ENCODE peak calls at places on chromosomes 2 and 18, in eight cellular contexts. T is IMR-90, B is A549, D is right cardiac atrium, F is SJSA1, V is psoas muscle, L is PC-9, X is esophagus squamous epithelium. E is an unnamed sample. For H3K4me1, the result is how much of the 10 kb centered on the place peaks cover.

GRCh38 chr18:79707239-79707638 is 27.6 kb downstream of the CTDP1 start:
- DNase-seq in T (no peak), B (no peak), D (no peak), F (no peak), V (no peak), L (no peak), X (no peak), E (no peak)

GRCh38 chr18:75377258-75377657 is 50.2 kb downstream of the SMIM21 start:
- DNase-seq in T (no peak), B (no peak), D (no peak), F (no peak), V (no peak), L (no peak), X (no peak), E (peak)

GRCh38 chr2:1605102-1605501 is 139.2 kb downstream of the PXDN start:
- DNase-seq in T (peak), B (no peak), D (peak), F (peak), V (peak), L (no peak), X (no peak), E (peak)

GRCh38 chr2:190136259-190136658 is 73.7 kb upstream of the MSTN start:
- DNase-seq in T (no peak), B (no peak), D (no peak), F (no peak), V (no peak), L (peak), X (no peak), E (peak)

GRCh38 chr2:85468704-85469349 is 50.3 kb downstream of the SH2D6 start:
- DNase-seq in T (peak), B (peak), D (no peak), F (no peak), V (no peak), L (peak), X (no peak), E (peak)

GRCh38 chr2:84800194-84800805 is 80.6 kb downstream of the TRABD2A start:
- DNase-seq in T (no peak), B (no peak), D (no peak), F (no peak), V (no peak), L (no peak), X (no peak), E (no peak)

GRCh38 chr2:54409752-54410151 is 46.4 kb upstream of the SPTBN1 start:
- DNase-seq in T (no peak), B (no peak), D (no peak), F (no peak), V (no peak), L (no peak), X (no peak), E (peak)

GRCh38 chr2:73457982-73458381 is 72.3 kb downstream of the ALMS1 start:
- DNase-seq in T (no peak), B (no peak), D (no peak), F (no peak), V (no peak), L (no peak), X (no peak), E (no peak)

GRCh38 chr2:62291052-62291451 is 95.1 kb downstream of the B3GNT2 start:
- DNase-seq in T (no peak), B (no peak), D (no peak), F (no peak), V (no peak), L (no peak), X (no peak), E (no peak)

GRCh38 chr18:12659904-12660605 is 2.1 kb upstream of the SPIRE1 start:
- DNase-seq in T (peak), B (peak), D (peak), F (peak), V (peak), L (peak), X (no peak), E (peak)

GRCh38 chr18:77110400-77110799 is 22.2 kb downstream of the MBP start:
- DNase-seq in T (no peak), B (no peak), D (no peak), F (no peak), V (no peak), L (no peak), X (no peak), E (no peak)

GRCh38 chr2:238085899-238086298 is 14.2 kb upstream of the ESPNL start:
- DNase-seq in T (peak), B (no peak), D (no peak), F (no peak), V (no peak), L (no peak), X (no peak), E (no peak)

GRCh38 chr2:222703866-222704265 is 32.4 kb downstream of the MOGAT1 start:
- DNase-seq in T (peak), B (no peak), D (no peak), F (peak), V (no peak), L (no peak), X (no peak), E (peak)

GRCh38 chr2:68196120-68196716 is 38.5 kb downstream of the PNO1 start:
- DNase-seq in T (peak), B (no peak), D (peak), F (peak), V (no peak), L (no peak), X (no peak), E (no peak)

GRCh38 chr2:15623481-15623796 is 31.8 kb downstream of the DDX1 start:
- DNase-seq in T (no peak), B (no peak), D (no peak), F (no peak), V (no peak), L (no peak), X (no peak), E (no peak)

GRCh38 chr2:38091757-38092156 is 15.8 kb upstream of the CYP1B1 start:
- DNase-seq in T (no peak), B (no peak), D (no peak), F (no peak), V (no peak), L (no peak), X (no peak), E (no peak)

GRCh38 chr2:42446503-42447271 is 47.1 kb downstream of the KCNG3 start:
- DNase-seq in T (no peak), B (no peak), D (no peak), F (peak), V (no peak), L (no peak), X (no peak), E (no peak)

GRCh38 chr2:110741491-110741980 is 9.2 kb downstream of the ACOXL start:
- DNase-seq in T (no peak), B (no peak), D (no peak), F (peak), V (no peak), L (peak), X (no peak), E (no peak)

GRCh38 chr2:105774781-105775337 is 30.1 kb downstream of the NCK2 start:
- DNase-seq in T (no peak), B (no peak), D (no peak), F (no peak), V (no peak), L (no peak), X (no peak), E (no peak)

GRCh38 chr18:78915446-78916008 is 64.1 kb upstream of the SALL3 start:
- DNase-seq in T (no peak), B (no peak), D (no peak), F (no peak), V (no peak), L (no peak), X (no peak), E (no peak)

GRCh38 chr2:51003345-51004192 is 28.4 kb downstream of the NRXN1 start:
- DNase-seq in T (peak), B (no peak), D (no peak), F (no peak), V (no peak), L (no peak), X (no peak), E (no peak)

GRCh38 chr2:6580982-6581381 is 284.7 kb downstream of the CMPK2 start:
- DNase-seq in T (peak), B (no peak), D (no peak), F (no peak), V (no peak), L (no peak), X (no peak), E (no peak)

GRCh38 chr18:74564012-74564411 is 29.7 kb downstream of the CNDP1 start:
- DNase-seq in T (no peak), B (no peak), D (no peak), F (no peak), V (no peak), L (no peak), X (no peak), E (no peak)

GRCh38 chr18:69874058-69874457 is 73.6 kb downstream of the CD226 start:
- DNase-seq in T (peak), B (no peak), D (no peak), F (no peak), V (no peak), L (no peak), X (no peak), E (no peak)

GRCh38 chr18:42045346-42045745 is 90.3 kb downstream of the PIK3C3 start:
- DNase-seq in T (peak), B (no peak), D (no peak), F (no peak), V (no peak), L (no peak), X (no peak), E (no peak)

GRCh38 chr2:26561918-26562810 is 79.0 kb downstream of the CIB4 start:
- DNase-seq in T (no peak), B (peak), D (peak), F (peak), V (peak), L (peak), X (no peak), E (peak)

GRCh38 chr2:1563084-1563857 is 150.0 kb downstream of the TPO start:
- DNase-seq in T (no peak), B (no peak), D (no peak), F (no peak), V (no peak), L (no peak), X (no peak), E (no peak)

GRCh38 chr2:40554665-40555294 is 102.9 kb upstream of the SLC8A1 start:
- DNase-seq in T (peak), B (peak), D (peak), F (peak), V (peak), L (peak), X (no peak), E (peak)

GRCh38 chr2:160380000-160380570 is 113.5 kb downstream of the RBMS1 start:
- DNase-seq in T (no peak), B (no peak), D (peak), F (no peak), V (no peak), L (no peak), X (no peak), E (no peak)

GRCh38 chr2:8685697-8686358 is 4.0 kb downstream of the ID2 start:
- DNase-seq in T (peak), B (peak), D (peak), F (peak), V (peak), L (no peak), X (no peak), E (peak)

GRCh38 chr2:3277050-3277747 is 100.4 kb downstream of the EIPR1 start:
- DNase-seq in T (no peak), B (no peak), D (no peak), F (no peak), V (no peak), L (no peak), X (no peak), E (no peak)

GRCh38 chr2:147173186-147173575 is 671.6 kb upstream of the ACVR2A start:
- DNase-seq in T (no peak), B (no peak), D (no peak), F (no peak), V (no peak), L (no peak), X (no peak), E (no peak)

GRCh38 chr2:208464205-208464604 is 57.6 kb downstream of the PTH2R start:
- DNase-seq in T (no peak), B (no peak), D (no peak), F (no peak), V (no peak), L (no peak), X (no peak), E (no peak)

GRCh38 chr18:3457261-3457724 is 7.3 kb downstream of the TGIF1 start:
- DNase-seq in T (no peak), B (no peak), D (no peak), F (no peak), V (no peak), L (no peak), X (no peak), E (no peak)

GRCh38 chr2:225288986-225289385 is 110.5 kb upstream of the NYAP2 start:
- DNase-seq in T (peak), B (no peak), D (no peak), F (no peak), V (no peak), L (no peak), X (no peak), E (no peak)

GRCh38 chr2:149612122-149612521 is 24.5 kb upstream of the MMADHC start:
- DNase-seq in T (peak), B (no peak), D (peak), F (no peak), V (no peak), L (no peak), X (no peak), E (peak)

GRCh38 chr2:100981011-100981410 is 21.1 kb upstream of the RPL31 start:
- DNase-seq in T (no peak), B (no peak), D (no peak), F (no peak), V (no peak), L (no peak), X (no peak), E (no peak)

GRCh38 chr2:100982431-100982861 is 19.6 kb upstream of the RPL31 start:
- DNase-seq in T (no peak), B (no peak), D (no peak), F (no peak), V (no peak), L (no peak), X (no peak), E (no peak)

GRCh38 chr2:100978582-100979051 is 23.5 kb upstream of the RPL31 start:
- DNase-seq in T (peak), B (no peak), D (peak), F (peak), V (peak), L (no peak), X (no peak), E (no peak)

GRCh38 chr2:100977511-100977910 is 24.6 kb upstream of the RPL31 start:
- DNase-seq in T (no peak), B (no peak), D (no peak), F (no peak), V (no peak), L (no peak), X (no peak), E (no peak)

DNA sequence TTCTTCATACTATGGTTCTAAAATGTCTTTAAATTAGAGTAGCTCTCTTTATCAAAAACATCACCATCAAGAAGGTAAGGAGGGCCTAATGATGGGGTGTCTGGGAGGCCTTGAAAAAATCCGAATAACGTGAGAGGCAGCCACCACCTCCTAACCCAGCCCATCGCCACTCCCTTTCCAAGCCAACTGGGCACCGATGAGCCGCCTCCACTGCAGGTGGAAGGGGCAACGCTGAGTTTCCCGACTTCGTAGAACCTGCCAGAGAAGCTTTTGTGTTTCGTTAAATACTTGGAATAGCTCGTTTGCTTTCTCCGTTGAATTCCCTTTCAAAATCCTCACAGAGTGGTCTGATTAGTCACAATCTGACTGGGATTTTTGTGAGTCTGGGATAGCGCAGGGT is 22.0 kb upstream of the RPL31 start:
- DNase-seq in T (no peak), B (no peak), D (no peak), F (no peak), V (no peak), L (no peak), X (no peak), E (no peak)
- H3K27ac ChIP-seq in T (no peak), B (no peak), D (no peak), F (no peak), V (no peak), L (no peak), X (no peak), E (no peak)

GRCh38 chr2:223797073-223797472 is 40.3 kb downstream of the AP1S3 start:
- DNase-seq in T (peak), B (peak), D (no peak), F (no peak), V (no peak), L (peak), X (no peak), E (no peak)

GRCh38 chr2:223800908-223801307 is 36.5 kb downstream of the AP1S3 start:
- DNase-seq in T (no peak), B (no peak), D (no peak), F (no peak), V (no peak), L (no peak), X (no peak), E (no peak)

GRCh38 chr2:223805008-223805407 is 32.4 kb downstream of the AP1S3 start:
- DNase-seq in T (no peak), B (no peak), D (no peak), F (no peak), V (no peak), L (no peak), X (no peak), E (no peak)

GRCh38 chr2:223797811-223798721 is 39.3 kb downstream of the AP1S3 start:
- DNase-seq in T (peak), B (peak), D (no peak), F (peak), V (no peak), L (peak), X (no peak), E (no peak)

GRCh38 chr2:223801702-223802101 is 35.7 kb downstream of the AP1S3 start:
- DNase-seq in T (no peak), B (no peak), D (no peak), F (no peak), V (no peak), L (no peak), X (no peak), E (no peak)
- H3K4me1 ChIP-seq in T (under half), B (half or more), D (under half), F (under half), V (under half), L (half or more), X (under half), E (under half)

DNA sequence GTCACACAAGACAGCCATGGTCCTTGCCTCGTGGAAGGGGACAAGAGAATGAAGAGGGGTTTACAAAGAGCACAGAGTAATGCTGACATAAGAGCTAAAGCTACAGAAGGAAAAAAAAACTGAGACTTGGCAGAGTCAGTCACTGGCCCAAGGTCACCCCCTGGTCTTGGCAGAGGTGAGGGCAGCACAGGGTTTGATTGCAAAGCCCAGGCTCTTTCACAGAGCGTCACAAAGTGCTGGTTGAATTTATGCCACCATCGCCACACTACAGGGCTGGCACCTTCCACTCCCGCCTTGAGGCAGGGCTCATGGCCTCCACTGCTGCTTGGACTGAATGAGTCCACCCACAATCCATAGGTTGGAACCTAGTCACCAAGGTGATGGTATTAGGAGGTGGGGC is 190.2 kb downstream of the INHBB start:
- DNase-seq in T (no peak), B (no peak), D (no peak), F (no peak), V (no peak), L (no peak), X (no peak), E (no peak)
- H3K27ac ChIP-seq in T (no peak), B (no peak), D (no peak), F (no peak), V (no peak), L (no peak), X (no peak), E (no peak)

GRCh38 chr2:235212501-235212900 is 260.7 kb downstream of the SH3BP4 start:
- DNase-seq in T (no peak), B (no peak), D (no peak), F (no peak), V (no peak), L (no peak), X (no peak), E (no peak)

GRCh38 chr2:235216901-235217300 is 265.1 kb downstream of the SH3BP4 start:
- DNase-seq in T (peak), B (no peak), D (no peak), F (peak), V (no peak), L (no peak), X (no peak), E (no peak)

GRCh38 chr2:235217814-235218213 is 266.0 kb downstream of the SH3BP4 start:
- DNase-seq in T (peak), B (no peak), D (no peak), F (no peak), V (no peak), L (peak), X (no peak), E (no peak)

GRCh38 chr2:235218486-235218907 is 266.7 kb downstream of the SH3BP4 start:
- DNase-seq in T (no peak), B (no peak), D (peak), F (no peak), V (no peak), L (no peak), X (no peak), E (no peak)

GRCh38 chr2:235215248-235215647 is 263.4 kb downstream of the SH3BP4 start:
- DNase-seq in T (no peak), B (no peak), D (no peak), F (no peak), V (no peak), L (no peak), X (no peak), E (no peak)
- H3K4me1 ChIP-seq in T (under half), B (under half), D (under half), F (under half), V (under half), L (under half), X (under half), E (under half)

GRCh38 chr2:159375241-159375640 is 88.7 kb upstream of the WDSUB1 start:
- DNase-seq in T (no peak), B (no peak), D (no peak), F (no peak), V (no peak), L (no peak), X (no peak), E (no peak)
- H3K27ac ChIP-seq in T (no peak), B (no peak), D (no peak), F (no peak), V (no peak), L (no peak), X (no peak), E (no peak)

GRCh38 chr2:97931118-97931850 is 64.5 kb downstream of the TMEM131 start:
- DNase-seq in T (no peak), B (no peak), D (no peak), F (no peak), V (no peak), L (no peak), X (no peak), E (no peak)
- H3K4me1 ChIP-seq in T (under half), B (under half), D (under half), F (under half), V (half or more), L (under half), X (under half), E (under half)

DNA sequence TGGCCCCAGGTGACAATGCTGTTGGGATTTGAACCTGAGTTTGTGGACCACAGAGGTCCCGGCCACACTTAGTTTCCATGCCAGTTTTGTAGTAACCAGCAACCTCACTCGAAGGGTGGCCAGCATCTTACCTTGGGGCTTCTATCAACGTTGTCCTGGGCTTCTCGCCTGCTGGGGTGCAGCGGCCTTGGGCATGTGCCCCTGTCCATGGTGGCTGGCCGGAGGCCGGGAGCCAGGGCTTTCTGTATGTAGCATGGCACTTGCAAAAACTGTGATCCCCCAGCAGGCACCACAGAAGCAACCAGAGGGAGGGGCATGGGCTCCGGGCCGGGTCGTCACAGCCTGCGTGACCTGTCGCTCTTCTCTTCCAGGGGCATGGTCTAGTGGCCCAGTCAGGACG is 51.7 kb downstream of the ODC1 start:
- DNase-seq in T (no peak), B (no peak), D (no peak), F (no peak), V (no peak), L (no peak), X (no peak), E (no peak)
- H3K27ac ChIP-seq in T (no peak), B (no peak), D (no peak), F (no peak), V (no peak), L (no peak), X (no peak), E (no peak)